ENCODE peak calls at places on chromosomes 13 and 19, in four cellular contexts. U is cortex of kidney, O is lower leg skin, B is iPS-NIHi11. F is an unnamed sample.

GRCh38 chr13:25717798-25718197 is 334.0 kb downstream of the SHISA2 start:
- DNase-seq in B (no peak), O (no peak), U (no peak), F (no peak)

GRCh38 chr19:50654882-50655281 is 5.6 kb downstream of the C19orf81 start:
- DNase-seq in O (no peak), U (no peak), B (no peak), F (no peak)

GRCh38 chr13:38735655-38736440 is 49.0 kb downstream of the FREM2 start:
- DNase-seq in U (no peak), O (no peak), B (no peak), F (no peak)

GRCh38 chr13:27997904-27998522 is 9.5 kb upstream of the URAD start:
- DNase-seq in O (peak), U (no peak), B (peak), F (no peak)

GRCh38 chr13:44465318-44465717 is 91.7 kb downstream of the SERP2 start:
- DNase-seq in O (no peak), U (no peak), B (no peak), F (no peak)

GRCh38 chr13:108361769-108362168 is 92.3 kb downstream of the TNFSF13B start:
- DNase-seq in U (no peak), O (no peak), B (no peak), F (no peak)

GRCh38 chr19:18280247-18281081 is 958 bp downstream of the JUND start:
- DNase-seq in B (peak), O (peak), U (no peak), F (peak)

GRCh38 chr13:110521296-110521680 is 40.2 kb downstream of the RAB20 start:
- DNase-seq in B (no peak), O (no peak), U (no peak), F (no peak)

GRCh38 chr19:19554074-19555023 is 16.3 kb downstream of the CILP2 start:
- DNase-seq in B (peak), U (no peak), O (no peak), F (no peak)

GRCh38 chr19:45879055-45879454 is 6.9 kb downstream of the IRF2BP1 start:
- DNase-seq in U (no peak), B (no peak), O (no peak), F (no peak)

GRCh38 chr13:91576590-91576989 is 178.2 kb downstream of the GPC5 start:
- DNase-seq in O (no peak), U (no peak), B (peak), F (no peak)

GRCh38 chr19:4803736-4804695 is 12.5 kb downstream of the FEM1A start:
- DNase-seq in O (no peak), B (peak), U (no peak), F (peak)

GRCh38 chr19:289651-290538 is 1.3 kb downstream of the PLPP2 start:
- DNase-seq in B (peak), O (peak), U (no peak), F (no peak)

GRCh38 chr13:75299206-75299605 is 182.8 kb downstream of the TBC1D4 start:
- DNase-seq in B (no peak), O (no peak), U (no peak), F (no peak)

GRCh38 chr19:34962945-34963530 is 991 bp downstream of the ZNF792 start:
- DNase-seq in B (no peak), O (peak), U (no peak), F (no peak)

GRCh38 chr13:42991892-42992584 is at the start of gene EPSTI1:
- DNase-seq in U (peak), O (peak), B (peak), F (no peak)

GRCh38 chr19:12752056-12752781 is 628 bp downstream of the BEST2 start:
- DNase-seq in U (no peak), B (no peak), O (no peak), F (no peak)

GRCh38 chr13:30618186-30618937 is 642 bp downstream of the USPL1 start:
- DNase-seq in O (peak), U (no peak), B (peak), F (no peak)

GRCh38 chr19:42394751-42395150 is 4.7 kb upstream of the CNFN start:
- DNase-seq in B (no peak), U (no peak), O (no peak), F (no peak)

F was measured in NCI-H1105.